ENCODE peak calls at places on chromosomes 11 and 22, in four cellular contexts. One of them, this sample, is unnamed.

GRCh38 chr22:27405672-27406388 is 395.7 kb downstream of the MN1 start:
- DNase-seq in cardiac septum: no peak
- DNase-seq in AG09319: no peak
- DNase-seq in caudate nucleus: no peak
- DNase-seq in this sample: no peak

GRCh38 chr11:42172441-42172840 is 713.0 kb upstream of the LRRC4C start:
- DNase-seq in cardiac septum: no peak
- DNase-seq in AG09319: no peak
- DNase-seq in caudate nucleus: no peak
- DNase-seq in this sample: no peak

GRCh38 chr11:78347956-78348355 is 69.7 kb downstream of the GAB2 start:
- DNase-seq in cardiac septum: no peak
- DNase-seq in AG09319: no peak
- DNase-seq in caudate nucleus: no peak
- DNase-seq in this sample: no peak

GRCh38 chr22:21937821-21938070 is 14.9 kb downstream of the PPM1F start:
- DNase-seq in cardiac septum: no peak
- DNase-seq in AG09319: peak
- DNase-seq in caudate nucleus: no peak
- DNase-seq in this sample: no peak

GRCh38 chr11:79108851-79109250 is 332.0 kb downstream of the TENM4 start:
- DNase-seq in cardiac septum: no peak
- DNase-seq in AG09319: no peak
- DNase-seq in caudate nucleus: no peak
- DNase-seq in this sample: no peak

GRCh38 chr11:107370390-107370789 is 87.2 kb downstream of the CWF19L2 start:
- DNase-seq in cardiac septum: no peak
- DNase-seq in AG09319: no peak
- DNase-seq in caudate nucleus: no peak
- DNase-seq in this sample: no peak

GRCh38 chr22:21816787-21817496 is 50.5 kb downstream of the MAPK1 start:
- DNase-seq in cardiac septum: no peak
- DNase-seq in AG09319: peak
- DNase-seq in caudate nucleus: no peak
- DNase-seq in this sample: no peak

GRCh38 chr11:71548716-71549151 is 514 bp downstream of the KRTAP5-9 start:
- DNase-seq in cardiac septum: no peak
- DNase-seq in AG09319: no peak
- DNase-seq in caudate nucleus: no peak
- DNase-seq in this sample: peak

This sample was measured in mesenteric fat pad.